ENCODE peak calls at places on chromosomes 1 and 21, in eight cellular contexts. O is fibroblast of lung; P is CD4-positive, alpha-beta T cell; K is gastrocnemius medialis; H is epithelial cell of esophagus; W is mammary epithelial cell; B is A673; D is astrocyte. V is an unnamed sample.

GRCh38 chr1:244662604-244663003 is 9.7 kb downstream of the DESI2 start:
- DNase-seq in O (no peak), P (no peak), K (no peak), H (no peak), W (no peak), B (no peak), D (no peak), V (no peak)

GRCh38 chr1:235941852-235942624 is 75.3 kb upstream of the LYST start:
- DNase-seq in O (peak; percentile 50), P (no peak), K (no peak), H (no peak), W (no peak), B (no peak), D (no peak), V (no peak)

GRCh38 chr1:42223036-42223435 is 58.5 kb upstream of the GUCA2A start:
- DNase-seq in O (no peak), P (no peak), K (no peak), H (no peak), W (no peak), B (no peak), D (no peak), V (no peak)

GRCh38 chr1:24562625-24563024 is 6.7 kb downstream of the NCMAP start:
- DNase-seq in O (no peak), P (no peak), K (no peak), H (peak; percentile 54), W (peak; percentile 39), B (peak; percentile 48), D (no peak), V (no peak)

GRCh38 chr1:156815307-156815826 is 1.3 kb downstream of the SH2D2A start:
- DNase-seq in O (peak; percentile 90), P (no peak), K (peak; percentile 74), H (peak; percentile 60), W (peak; percentile 20), B (no peak), D (peak; percentile 69), V (no peak)

GRCh38 chr1:67601539-67601938 is 83.5 kb upstream of the GADD45A start:
- DNase-seq in O (no peak), P (no peak), K (no peak), H (no peak), W (no peak), B (no peak), D (no peak), V (no peak)

GRCh38 chr1:23210351-23210785 is 6.9 kb downstream of the HTR1D start:
- DNase-seq in O (no peak), P (no peak), K (no peak), H (peak; percentile 90), W (peak; percentile 62), B (no peak), D (no peak), V (no peak)

GRCh38 chr1:198528376-198528775 is 12.1 kb downstream of the ATP6V1G3 start:
- DNase-seq in O (peak; percentile 75), P (no peak), K (no peak), H (no peak), W (no peak), B (peak; percentile 46), D (peak; percentile 66), V (no peak)

GRCh38 chr1:195733826-195734225 is 874.4 kb downstream of the KCNT2 start:
- DNase-seq in O (no peak), P (no peak), K (no peak), H (peak; percentile 32), W (peak; percentile 6), B (peak; percentile 41), D (no peak), V (peak; percentile 12)

GRCh38 chr1:170321113-170321512 is 175.4 kb downstream of the NTMT2 start:
- DNase-seq in O (peak; percentile 5), P (no peak), K (no peak), H (no peak), W (no peak), B (no peak), D (peak; percentile 88), V (no peak)

GRCh38 chr1:16231331-16232315 is 5.4 kb downstream of the CPLANE2 start:
- DNase-seq in O (no peak), P (no peak), K (no peak), H (no peak), W (no peak), B (no peak), D (no peak), V (no peak)

GRCh38 chr1:44405041-44405803 is at the start of gene RNF220:
- DNase-seq in O (peak; percentile 57), P (no peak), K (no peak), H (peak; percentile 58), W (peak; percentile 43), B (peak; percentile 90), D (peak; percentile 71), V (peak; percentile 80)

GRCh38 chr1:38026592-38027200 is 14.2 kb downstream of the UTP11 start:
- DNase-seq in O (peak; percentile 62), P (no peak), K (peak; percentile 69), H (peak; percentile 84), W (peak; percentile 73), B (peak; percentile 93), D (peak; percentile 37), V (peak; percentile 70)

GRCh38 chr1:23801876-23802275 is 1.3 kb upstream of the GALE start:
- DNase-seq in O (no peak), P (no peak), K (no peak), H (no peak), W (no peak), B (no peak), D (no peak), V (no peak)

GRCh38 chr1:2948001-2948750 is 73.1 kb upstream of the ACTRT2 start:
- DNase-seq in O (no peak), P (no peak), K (no peak), H (no peak), W (no peak), B (no peak), D (no peak), V (no peak)

GRCh38 chr1:180527270-180527669 is 24.9 kb upstream of the ACBD6 start:
- DNase-seq in O (no peak), P (no peak), K (no peak), H (peak; percentile 70), W (peak; percentile 66), B (no peak), D (peak; percentile 80), V (no peak)

GRCh38 chr1:210695041-210695440 is 366.3 kb downstream of the HHAT start:
- DNase-seq in O (no peak), P (no peak), K (no peak), H (no peak), W (no peak), B (no peak), D (peak; percentile 36), V (no peak)

GRCh38 chr21:41432567-41433460 is 6.8 kb downstream of the MX1 start:
- DNase-seq in O (no peak), P (no peak), K (no peak), H (no peak), W (no peak), B (no peak), D (no peak), V (no peak)

GRCh38 chr1:4768553-4768952 is 114.1 kb downstream of the AJAP1 start:
- DNase-seq in O (no peak), P (no peak), K (no peak), H (no peak), W (no peak), B (no peak), D (no peak), V (no peak)

GRCh38 chr1:157326173-157326859 is 188.1 kb upstream of the ETV3 start:
- DNase-seq in O (no peak), P (no peak), K (no peak), H (no peak), W (no peak), B (no peak), D (no peak), V (no peak)

GRCh38 chr1:200738733-200739498 is at the start of gene CAMSAP2:
- DNase-seq in O (peak; percentile 90), P (peak; percentile 61), K (peak; percentile 78), H (peak; percentile 87), W (peak; percentile 85), B (peak; percentile 94), D (peak; percentile 62), V (peak; percentile 93)

GRCh38 chr1:119564548-119564947 is 57.5 kb downstream of the HSD3B1 start:
- DNase-seq in O (no peak), P (no peak), K (no peak), H (no peak), W (no peak), B (no peak), D (no peak), V (no peak)

DNA sequence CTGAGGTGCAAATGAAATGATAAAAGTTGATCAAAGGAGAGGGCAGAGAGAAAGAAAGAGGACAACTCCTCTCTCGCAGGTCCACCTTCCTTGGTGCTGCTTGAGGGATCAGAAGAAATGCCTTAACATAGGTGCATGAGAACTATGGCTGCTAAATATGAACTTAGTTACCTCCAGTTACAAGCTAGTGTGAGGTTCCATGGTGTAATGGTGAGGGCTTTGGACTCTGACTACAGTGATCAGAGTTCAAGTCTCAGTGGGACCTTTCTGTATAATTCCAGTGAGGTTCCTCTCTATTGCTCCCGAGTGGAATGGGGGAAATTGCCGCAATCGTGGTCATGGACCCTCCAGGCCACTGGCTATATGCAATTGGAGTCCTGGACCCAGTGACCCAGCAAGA is 387.3 kb downstream of the FAM72C start:
- DNase-seq in O (no peak), P (no peak), K (no peak), H (no peak), W (no peak), B (no peak), D (no peak), V (no peak)
- TF ChIP-seq CTCF in O (no peak), P (no peak), K (no peak), H (no peak), W (no peak), B (no peak), D (no peak), V (no peak)

DNA sequence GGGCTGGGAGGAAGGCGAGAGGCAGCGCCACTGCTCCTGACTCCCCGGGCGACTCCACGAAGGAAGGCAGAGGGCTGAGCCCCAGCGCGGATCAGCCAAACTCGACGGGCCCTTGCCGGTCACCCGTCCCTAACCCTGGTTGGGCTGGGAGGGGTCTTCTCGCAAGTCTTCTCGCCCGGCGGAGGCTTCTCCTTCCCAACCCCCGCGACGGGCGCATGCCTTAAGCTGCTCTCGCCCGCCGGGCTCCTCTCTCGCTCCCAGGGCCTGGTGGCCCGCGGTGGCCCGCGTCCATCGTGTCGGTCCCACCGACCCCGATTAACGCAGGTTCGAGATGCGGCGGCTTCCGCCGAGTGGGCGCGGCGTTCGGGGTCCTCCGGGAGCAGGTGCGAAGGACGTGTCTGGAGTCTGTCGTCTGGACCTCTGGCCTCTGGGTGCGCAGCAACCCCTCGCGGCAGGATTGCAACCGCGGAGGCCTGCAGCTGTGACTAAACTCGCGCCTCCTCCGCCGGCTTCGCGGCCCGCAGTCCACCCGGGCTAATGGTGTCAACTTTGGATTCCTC is 29.0 kb upstream of the PPM1J start:
- DNase-seq in O (peak; percentile 50), P (no peak), K (no peak), H (peak; percentile 67), W (no peak), B (no peak), D (peak; percentile 49), V (peak; percentile 48)
- TF ChIP-seq CTCF in O (peak; percentile 57), P (no peak), K (no peak), H (peak; percentile 55), W (peak; percentile 13), B (no peak), D (peak; percentile 28), V (no peak)

GRCh38 chr21:38944903-38945302 is 139.2 kb downstream of the ETS2 start:
- DNase-seq in O (no peak), P (no peak), K (no peak), H (no peak), W (no peak), B (no peak), D (no peak), V (no peak)
- TF ChIP-seq CTCF in O (peak; percentile 1), P (no peak), K (no peak), H (no peak), W (no peak), B (no peak), D (no peak), V (no peak)

GRCh38 chr1:192998536-192998935 is 60.6 kb downstream of the UCHL5 start:
- DNase-seq in O (no peak), P (no peak), K (no peak), H (peak; percentile 17), W (no peak), B (peak; percentile 33), D (no peak), V (no peak)
- TF ChIP-seq CTCF in O (peak; percentile 18), P (no peak), K (no peak), H (peak; percentile 51), W (peak; percentile 55), B (peak; percentile 54), D (no peak), V (no peak)

V was measured in nephron progenitor cell.